ENCODE peak calls at places on chromosomes 4 and X, in eight cellular contexts. S is tibial nerve; I is right atrium auricular region; Y is aorta; P is spleen; C is sigmoid colon; Z is CD8-positive, alpha-beta memory T cell; E is small intestine. K is an unnamed sample. For H3K4me1, the result is how much of the 10 kb centered on the place peaks cover.

GRCh38 chr4:3304831-3305609 is 12.2 kb downstream of the RGS12 start:
- DNase-seq in S (peak), I (no peak), Y (peak), P (peak), C (peak), Z (no peak), E (no peak), K (peak)

GRCh38 chrX:8244301-8244700 is 73.2 kb upstream of the VCX2 start:
- DNase-seq in S (no peak), I (no peak), Y (no peak), P (no peak), C (no peak), Z (no peak), E (no peak), K (no peak)

GRCh38 chr4:40307627-40308497 is 27.3 kb upstream of the CHRNA9 start:
- DNase-seq in S (no peak), I (no peak), Y (peak), P (peak), C (peak), Z (peak), E (peak), K (no peak)

GRCh38 chr4:79148369-79148768 is 177.5 kb downstream of the NAA11 start:
- DNase-seq in S (no peak), I (no peak), Y (no peak), P (no peak), C (no peak), Z (no peak), E (no peak), K (no peak)

GRCh38 chr4:149555146-149555545 is 260.5 kb downstream of the IQCM start:
- DNase-seq in S (no peak), I (no peak), Y (no peak), P (no peak), C (no peak), Z (no peak), E (no peak), K (no peak)

GRCh38 chr4:184247421-184247820 is 29.7 kb upstream of the ENPP6 start:
- DNase-seq in S (no peak), I (no peak), Y (no peak), P (no peak), C (no peak), Z (no peak), E (no peak), K (no peak)

GRCh38 chr4:184504385-184504784 is 30.0 kb upstream of the IRF2 start:
- DNase-seq in S (no peak), I (no peak), Y (no peak), P (peak), C (no peak), Z (no peak), E (no peak), K (no peak)

GRCh38 chrX:125810856-125811255 is 355.2 kb downstream of the DCAF12L2 start:
- DNase-seq in S (no peak), I (no peak), Y (no peak), P (no peak), C (no peak), Z (no peak), E (no peak), K (no peak)

GRCh38 chr4:86640469-86640868 is 46.4 kb downstream of the PTPN13 start:
- DNase-seq in S (no peak), I (no peak), Y (no peak), P (no peak), C (no peak), Z (no peak), E (no peak), K (no peak)

GRCh38 chr4:72207196-72207595 is 175.4 kb downstream of the NPFFR2 start:
- DNase-seq in S (no peak), I (no peak), Y (no peak), P (no peak), C (no peak), Z (no peak), E (no peak), K (no peak)

GRCh38 chr4:147678121-147678520 is 5.8 kb downstream of the PRMT9 start:
- DNase-seq in S (no peak), I (no peak), Y (no peak), P (no peak), C (no peak), Z (no peak), E (no peak), K (no peak)

GRCh38 chr4:962231-963208 is 10.8 kb downstream of the DGKQ start:
- DNase-seq in S (no peak), I (no peak), Y (peak), P (peak), C (peak), Z (no peak), E (no peak), K (no peak)

GRCh38 chrX:15947648-15948317 is 93.2 kb upstream of the AP1S2 start:
- DNase-seq in S (no peak), I (no peak), Y (no peak), P (no peak), C (no peak), Z (no peak), E (peak), K (no peak)

GRCh38 chr4:71261633-71262121 is 77.1 kb upstream of the SLC4A4 start:
- DNase-seq in S (no peak), I (no peak), Y (no peak), P (no peak), C (no peak), Z (no peak), E (no peak), K (no peak)

GRCh38 chr4:1347410-1347864 is 429 bp downstream of the UVSSA start:
- DNase-seq in S (peak), I (peak), Y (peak), P (peak), C (peak), Z (no peak), E (peak), K (peak)

GRCh38 chr4:73631565-73632226 is 11.5 kb upstream of the RASSF6 start:
- DNase-seq in S (no peak), I (no peak), Y (no peak), P (no peak), C (no peak), Z (no peak), E (no peak), K (no peak)

GRCh38 chr4:47567511-47567910 is 82.4 kb downstream of the ATP10D start:
- DNase-seq in S (no peak), I (no peak), Y (no peak), P (no peak), C (no peak), Z (no peak), E (no peak), K (no peak)

GRCh38 chr4:146506272-146506671 is 15.5 kb downstream of the SLC10A7 start:
- DNase-seq in S (no peak), I (no peak), Y (no peak), P (no peak), C (no peak), Z (no peak), E (no peak), K (no peak)

GRCh38 chr4:38842998-38843397 is 13.6 kb downstream of the TLR6 start:
- DNase-seq in S (no peak), I (no peak), Y (no peak), P (no peak), C (no peak), Z (no peak), E (no peak), K (no peak)

GRCh38 chrX:19563746-19564145 is 48.4 kb upstream of the MAP3K15 start:
- DNase-seq in S (no peak), I (no peak), Y (no peak), P (no peak), C (no peak), Z (no peak), E (peak), K (no peak)

GRCh38 chrX:19564606-19565005 is 49.3 kb upstream of the MAP3K15 start:
- DNase-seq in S (no peak), I (no peak), Y (no peak), P (no peak), C (no peak), Z (no peak), E (no peak), K (no peak)

GRCh38 chrX:19566359-19567141 is 51.2 kb upstream of the MAP3K15 start:
- DNase-seq in S (no peak), I (no peak), Y (no peak), P (no peak), C (no peak), Z (peak), E (no peak), K (no peak)

GRCh38 chrX:19563327-19563726 is 48.0 kb upstream of the MAP3K15 start:
- DNase-seq in S (no peak), I (no peak), Y (no peak), P (no peak), C (no peak), Z (no peak), E (no peak), K (no peak)

DNA sequence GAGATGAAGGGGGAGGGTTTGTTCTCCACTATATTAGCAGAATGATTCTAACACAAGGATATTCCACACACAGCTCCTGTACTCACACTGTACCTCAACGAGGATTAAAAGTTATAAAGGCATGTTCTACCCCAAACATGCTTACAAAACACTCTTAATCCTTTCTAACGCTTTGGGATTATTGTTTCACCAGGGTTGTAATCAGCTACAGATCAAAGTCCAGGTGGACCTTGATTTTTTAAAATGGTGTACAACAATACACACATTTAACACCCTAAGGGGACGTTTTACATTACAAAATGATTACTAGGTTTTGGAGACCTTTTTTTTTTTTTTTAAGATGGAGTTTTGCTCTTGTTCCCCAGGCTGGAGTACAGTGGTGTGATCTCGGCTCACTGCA is 50.3 kb upstream of the MAP3K15 start:
- DNase-seq in S (no peak), I (no peak), Y (no peak), P (no peak), C (no peak), Z (no peak), E (peak), K (no peak)
- H3K27ac ChIP-seq in S (no peak), I (no peak), Y (no peak), P (no peak), C (no peak), Z (no peak), E (no peak), K (no peak)

GRCh38 chr4:53592128-53592527 is 842 bp upstream of the LNX1 start:
- DNase-seq in S (no peak), I (no peak), Y (no peak), P (no peak), C (no peak), Z (no peak), E (peak), K (no peak)

GRCh38 chr4:53592686-53593641 is 1.7 kb upstream of the LNX1 start:
- DNase-seq in S (no peak), I (peak), Y (peak), P (no peak), C (no peak), Z (no peak), E (peak), K (peak)

GRCh38 chr4:53595823-53596222 is 4.5 kb upstream of the LNX1 start:
- DNase-seq in S (no peak), I (no peak), Y (no peak), P (no peak), C (no peak), Z (no peak), E (no peak), K (no peak)

GRCh38 chr4:53595204-53595603 is 3.9 kb upstream of the LNX1 start:
- DNase-seq in S (no peak), I (no peak), Y (no peak), P (no peak), C (no peak), Z (no peak), E (no peak), K (no peak)

GRCh38 chr4:53593765-53594164 is 2.5 kb upstream of the LNX1 start:
- DNase-seq in S (no peak), I (no peak), Y (no peak), P (no peak), C (no peak), Z (no peak), E (no peak), K (no peak)
- H3K4me1 ChIP-seq in S (under half), I (under half), Y (under half), P (under half), C (under half), Z (under half), E (under half), K (under half)

DNA sequence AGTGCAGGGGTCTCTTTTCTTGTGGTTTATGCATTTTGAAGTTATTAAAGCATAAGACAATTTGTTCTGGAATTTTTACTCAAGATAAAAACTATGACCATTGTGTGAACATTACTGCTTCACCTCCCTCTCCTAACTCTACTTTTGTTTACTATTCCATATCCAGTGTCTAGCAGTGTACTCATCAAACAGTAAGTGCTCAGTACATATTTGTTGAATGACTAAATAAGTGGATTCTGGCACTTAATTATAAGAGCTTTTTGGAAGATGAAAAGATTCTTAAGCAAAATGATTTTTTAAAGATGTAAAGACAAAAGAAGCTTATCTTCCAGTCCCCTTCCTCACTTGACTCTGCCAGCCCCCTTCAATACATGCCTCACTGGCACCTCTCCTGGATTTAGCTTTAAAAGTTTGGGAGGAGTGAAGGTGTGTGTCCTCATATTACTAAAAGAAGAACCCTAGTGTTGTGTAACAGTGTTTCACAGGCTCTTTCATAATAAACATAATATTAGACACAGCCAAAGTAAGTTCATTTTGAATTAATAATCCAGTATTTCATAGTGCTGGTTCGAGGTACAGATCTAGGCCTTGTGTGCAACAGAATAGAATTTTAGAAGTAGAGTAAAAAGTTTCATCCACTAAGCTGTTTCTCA is 53.0 kb downstream of the GAB1 start:
- DNase-seq in S (no peak), I (no peak), Y (no peak), P (no peak), C (no peak), Z (no peak), E (no peak), K (no peak)
- H3K27ac ChIP-seq in S (peak), I (peak), Y (no peak), P (no peak), C (peak), Z (no peak), E (no peak), K (peak)

DNA sequence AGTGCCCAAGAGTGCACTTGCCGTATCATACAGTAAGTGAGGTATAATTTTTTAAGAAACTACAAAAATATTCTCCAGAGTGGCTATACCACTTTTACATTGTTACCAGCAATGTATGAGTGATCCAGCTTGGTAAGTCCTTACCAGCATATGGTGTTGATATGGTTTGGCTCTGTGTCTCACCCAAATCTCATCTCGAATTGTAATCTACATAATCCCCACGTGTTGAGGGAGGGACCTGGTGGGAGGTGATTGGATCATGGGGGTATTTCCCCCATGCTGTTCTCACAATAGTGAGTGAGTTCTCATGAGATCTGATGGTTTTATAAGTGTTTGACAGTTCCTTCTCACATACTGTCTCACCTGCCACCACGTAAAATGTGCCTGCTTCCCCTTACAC is 44.8 kb downstream of the RBMX start:
- DNase-seq in S (no peak), I (no peak), Y (no peak), P (no peak), C (no peak), Z (no peak), E (no peak), K (no peak)
- H3K4me1 ChIP-seq in S (under half), I (under half), Y (under half), P (under half), C (under half), Z (under half), E (under half), K (under half)

DNA sequence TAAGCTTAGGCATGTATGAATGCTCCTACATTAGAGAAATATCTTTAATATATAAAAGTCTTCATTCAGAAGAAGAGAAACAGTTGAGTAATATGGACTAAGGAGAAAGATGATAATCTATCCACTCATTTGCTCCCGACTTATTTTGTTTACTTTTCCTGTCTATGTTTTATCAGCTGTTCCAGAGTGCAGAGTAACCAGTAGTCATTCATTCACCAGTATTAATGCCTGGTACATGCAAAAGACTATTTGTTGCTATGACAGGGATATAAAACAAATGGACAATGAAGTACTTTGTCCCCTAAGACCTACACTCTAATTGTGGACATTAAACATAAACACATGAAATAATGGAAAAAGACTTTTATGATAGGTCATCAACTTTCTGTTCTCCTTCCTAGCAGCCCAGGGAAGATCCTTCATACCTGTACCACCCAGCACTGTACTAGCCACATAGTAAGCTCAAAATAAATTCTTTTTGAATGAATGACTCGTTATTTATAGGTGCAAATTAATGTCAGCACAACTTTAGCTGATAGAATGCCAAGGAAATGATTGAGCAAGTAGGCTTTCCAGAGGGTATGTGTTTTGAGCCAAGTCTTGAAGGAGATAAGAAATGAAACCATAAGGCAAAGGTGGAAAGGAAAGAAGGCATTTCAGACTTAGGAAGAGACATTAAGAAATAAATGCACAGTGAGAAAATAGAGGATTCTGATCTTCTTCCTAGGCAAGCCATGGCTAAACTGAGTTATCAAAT is 45.0 kb upstream of the IL13RA1 start:
- DNase-seq in S (no peak), I (no peak), Y (no peak), P (no peak), C (no peak), Z (no peak), E (peak), K (no peak)
- H3K27ac ChIP-seq in S (no peak), I (no peak), Y (no peak), P (no peak), C (no peak), Z (no peak), E (no peak), K (no peak)

DNA sequence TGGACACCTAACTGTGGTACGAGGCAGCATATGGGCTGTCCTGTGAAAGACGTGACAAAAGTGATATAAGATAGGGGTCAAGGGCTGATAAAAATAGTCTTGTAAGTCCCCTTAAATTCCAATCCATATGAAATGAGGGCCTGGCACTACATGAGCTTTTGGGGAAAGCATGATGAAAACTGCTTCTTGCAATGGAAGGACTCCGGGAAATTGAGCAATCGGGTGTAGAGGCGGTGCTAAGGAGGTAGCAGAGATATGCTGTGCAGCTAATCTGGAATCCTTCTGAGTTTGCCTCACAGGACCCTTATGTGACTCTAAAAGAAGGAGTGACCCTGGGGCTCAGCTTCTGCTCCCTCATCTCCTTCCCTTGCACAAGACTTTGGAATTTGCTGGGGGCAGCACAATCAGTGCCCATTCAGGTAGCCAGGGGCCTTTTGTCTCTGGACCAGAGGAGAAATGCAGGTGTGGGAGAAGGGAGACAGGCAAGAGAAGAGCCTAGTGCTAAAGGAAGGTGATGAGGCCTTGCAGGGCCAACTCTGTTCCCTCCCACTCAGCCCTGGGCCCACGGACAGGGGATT is 12.8 kb downstream of the CLDN2 start:
- DNase-seq in S (no peak), I (no peak), Y (no peak), P (no peak), C (no peak), Z (no peak), E (no peak), K (peak)
- H3K4me1 ChIP-seq in S (under half), I (under half), Y (under half), P (under half), C (under half), Z (under half), E (under half), K (under half)

K was measured in tibial artery.